ENCODE peak calls at places on chromosome 3, in six cellular contexts. M, R, X, P, Y and N are unnamed samples. For H3K79me2, the result is how much of the 10 kb centered on the place peaks cover.

GRCh38 chr3:161339517-161340500 is 31.5 kb downstream of the SPTSSB start:
- DNase-seq in R (no peak), M (no peak), X (peak), Y (no peak), P (peak), N (no peak)

GRCh38 chr3:22474706-22475470 is 723.9 kb upstream of the ZNF385D start:
- DNase-seq in P (no peak), R (no peak), Y (no peak), M (no peak), X (peak), N (peak)

GRCh38 chr3:63047068-63047467 is 171.9 kb upstream of the CADPS start:
- DNase-seq in M (peak), P (no peak), X (peak), R (peak), Y (no peak), N (no peak)

GRCh38 chr3:138463724-138464489 is 29.5 kb downstream of the ESYT3 start:
- DNase-seq in M (no peak), P (no peak), Y (no peak), X (no peak), R (no peak), N (no peak)

GRCh38 chr3:52527732-52528595 is 5.7 kb downstream of the NT5DC2 start:
- DNase-seq in Y (no peak), X (no peak), P (no peak), M (no peak), R (no peak), N (no peak)

GRCh38 chr3:94185753-94186152 is 122.9 kb downstream of the NSUN3 start:
- DNase-seq in P (no peak), R (no peak), Y (no peak), X (peak), M (no peak), N (peak)

GRCh38 chr3:116770815-116771450 is 61.4 kb downstream of the TUSC7 start:
- DNase-seq in R (peak), Y (peak), M (peak), X (peak), P (peak), N (peak)

GRCh38 chr3:172277151-172277652 is 171.1 kb downstream of the GHSR start:
- DNase-seq in M (no peak), R (no peak), P (no peak), X (no peak), Y (no peak), N (no peak)

GRCh38 chr3:16665282-16665741 is 60.1 kb upstream of the DAZL start:
- DNase-seq in R (no peak), M (peak), P (no peak), Y (peak), X (no peak), N (peak)

GRCh38 chr3:87634426-87634825 is 358.0 kb upstream of the POU1F1 start:
- DNase-seq in X (no peak), Y (no peak), P (no peak), R (no peak), M (no peak), N (no peak)

GRCh38 chr3:61682671-61683408 is 121.5 kb downstream of the PTPRG start:
- DNase-seq in P (no peak), Y (peak), M (peak), X (no peak), R (no peak), N (no peak)

GRCh38 chr3:160869825-160870224 is 113.8 kb downstream of the PPM1L start:
- DNase-seq in R (no peak), X (no peak), P (no peak), Y (no peak), M (no peak), N (peak)

GRCh38 chr3:98329392-98330124 is 24.1 kb upstream of the OR5K4 start:
- DNase-seq in P (peak), Y (peak), R (peak), M (peak), X (peak), N (peak)

GRCh38 chr3:125967156-125967555 is 1.8 kb upstream of the ROPN1B start:
- DNase-seq in R (no peak), Y (no peak), P (no peak), X (no peak), M (no peak), N (peak)

GRCh38 chr3:77345009-77345408 is 305.1 kb downstream of the ROBO2 start:
- DNase-seq in R (no peak), M (no peak), Y (no peak), P (no peak), X (no peak), N (no peak)

GRCh38 chr3:194272221-194272620 is 78.9 kb downstream of the CPN2 start:
- DNase-seq in X (no peak), Y (no peak), P (no peak), R (no peak), M (no peak), N (no peak)

GRCh38 chr3:149023951-149024350 is 32.6 kb downstream of the GYG1 start:
- DNase-seq in M (no peak), R (peak), P (no peak), Y (no peak), X (no peak), N (peak)

GRCh38 chr3:42926310-42926709 is 20.4 kb downstream of the ZNF662 start:
- DNase-seq in M (no peak), X (no peak), R (no peak), Y (no peak), P (no peak), N (no peak)

GRCh38 chr3:115245437-115245836 is 98.3 kb upstream of the ZBTB20 start:
- DNase-seq in P (no peak), M (no peak), X (peak), R (no peak), Y (peak), N (peak)

GRCh38 chr3:185527364-185527763 is 25.0 kb downstream of the LIPH start:
- DNase-seq in R (no peak), Y (peak), X (no peak), M (no peak), P (peak), N (peak)

GRCh38 chr3:64741344-64741743 is 53.5 kb upstream of the ADAMTS9 start:
- DNase-seq in M (no peak), R (no peak), P (no peak), X (peak), Y (no peak), N (no peak)

GRCh38 chr3:46706771-46707582 is 5.8 kb downstream of the TMIE start:
- DNase-seq in X (no peak), P (no peak), M (no peak), Y (no peak), R (no peak), N (no peak)

GRCh38 chr3:46707601-46708011 is 6.4 kb downstream of the TMIE start:
- DNase-seq in X (no peak), R (no peak), P (no peak), Y (no peak), M (no peak), N (no peak)

GRCh38 chr3:46708401-46709146 is 7.4 kb downstream of the TMIE start:
- DNase-seq in X (no peak), R (no peak), P (no peak), M (no peak), Y (no peak), N (no peak)

GRCh38 chr3:46705022-46705530 is 3.9 kb downstream of the TMIE start:
- DNase-seq in X (peak), Y (no peak), M (peak), P (peak), R (peak), N (peak)

GRCh38 chr3:46705751-46706572 is 4.8 kb downstream of the TMIE start:
- DNase-seq in M (peak), P (no peak), X (peak), R (no peak), Y (no peak), N (peak)
- H3K79me2 ChIP-seq in M (under half), P (under half), X (under half), R (under half), Y (under half), N (under half)

GRCh38 chr3:31748281-31749245 is 215.8 kb downstream of the STT3B start:
- DNase-seq in R (no peak), Y (no peak), X (no peak), M (no peak), P (no peak), N (no peak)

GRCh38 chr3:31743690-31744089 is 211.0 kb downstream of the STT3B start:
- DNase-seq in M (no peak), X (peak), P (no peak), Y (no peak), R (no peak), N (no peak)

GRCh38 chr3:31753050-31753425 is 220.3 kb downstream of the STT3B start:
- DNase-seq in M (no peak), X (no peak), R (no peak), P (no peak), Y (no peak), N (no peak)

GRCh38 chr3:31752305-31753049 is 219.8 kb downstream of the STT3B start:
- DNase-seq in X (no peak), P (no peak), M (no peak), Y (no peak), R (no peak), N (no peak)

DNA sequence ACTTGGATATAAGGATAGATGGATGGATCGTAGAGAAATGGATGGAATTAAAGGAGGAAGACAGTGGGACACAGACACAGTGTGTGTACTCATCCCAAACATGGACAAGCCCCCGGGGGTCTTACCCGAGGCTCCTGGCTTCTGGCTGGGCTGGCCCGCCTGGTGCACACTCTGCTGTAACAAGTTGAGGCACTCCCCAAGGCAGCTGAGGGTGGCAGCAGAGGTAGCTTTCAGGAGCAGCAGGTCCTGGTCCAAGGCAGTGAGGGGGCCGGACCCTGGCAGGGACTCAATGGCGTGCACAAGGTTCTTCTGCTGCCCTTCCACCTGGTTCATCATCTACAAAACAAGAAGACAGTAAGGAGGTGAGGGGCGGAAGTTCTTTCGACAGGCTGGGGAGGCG is 215.1 kb downstream of the STT3B start:
- DNase-seq in M (no peak), X (no peak), R (no peak), Y (no peak), P (no peak), N (no peak)
- H3K79me2 ChIP-seq in M (under half), X (under half), R (under half), Y (under half), P (under half), N (under half)

DNA sequence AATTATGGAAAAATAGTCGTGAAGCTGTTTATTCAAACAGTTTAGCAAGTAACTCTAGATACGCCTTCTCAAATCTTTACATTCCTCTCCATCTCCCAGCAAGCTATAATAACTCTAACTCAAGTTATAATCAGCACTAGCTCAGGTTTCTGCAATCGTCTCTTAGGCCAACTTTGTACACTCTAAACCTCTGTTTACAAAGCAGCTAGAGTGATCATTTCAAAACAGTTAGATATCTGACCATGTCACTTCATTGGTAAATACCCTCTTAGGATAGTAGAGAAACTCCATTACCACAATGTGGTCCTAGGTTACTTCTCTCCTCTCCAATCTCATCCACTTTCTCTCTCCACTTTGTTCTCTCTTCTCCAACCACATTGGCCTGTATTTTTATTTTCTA is 31.2 kb downstream of the PLOD2 start:
- DNase-seq in P (no peak), Y (no peak), X (no peak), R (no peak), M (no peak), N (no peak)
- H3K79me2 ChIP-seq in P (half or more), Y (under half), X (half or more), R (under half), M (under half), N (half or more)

DNA sequence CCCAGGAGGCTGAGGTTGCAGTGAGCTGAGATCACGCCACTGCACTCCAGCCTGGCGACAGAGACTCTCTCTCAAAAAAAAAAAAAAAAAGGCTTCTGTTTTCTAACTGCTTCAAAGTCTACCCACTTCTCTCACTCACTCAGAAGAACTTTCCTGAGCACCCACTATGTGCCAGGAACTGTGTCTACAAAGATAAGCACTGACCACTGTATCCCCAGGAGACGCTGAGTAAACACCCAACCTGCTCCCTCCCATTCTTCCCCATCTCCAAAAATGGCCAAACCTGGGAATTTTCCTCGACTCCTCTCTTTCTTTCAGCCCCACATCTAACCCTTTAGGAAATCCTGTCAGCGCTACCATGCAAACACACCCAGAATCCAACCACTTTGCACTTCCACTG is 12.5 kb downstream of the RUVBL1 start:
- DNase-seq in Y (no peak), R (no peak), P (no peak), X (no peak), M (no peak), N (no peak)
- H3K79me2 ChIP-seq in Y (half or more), R (under half), P (under half), X (under half), M (under half), N (under half)

DNA sequence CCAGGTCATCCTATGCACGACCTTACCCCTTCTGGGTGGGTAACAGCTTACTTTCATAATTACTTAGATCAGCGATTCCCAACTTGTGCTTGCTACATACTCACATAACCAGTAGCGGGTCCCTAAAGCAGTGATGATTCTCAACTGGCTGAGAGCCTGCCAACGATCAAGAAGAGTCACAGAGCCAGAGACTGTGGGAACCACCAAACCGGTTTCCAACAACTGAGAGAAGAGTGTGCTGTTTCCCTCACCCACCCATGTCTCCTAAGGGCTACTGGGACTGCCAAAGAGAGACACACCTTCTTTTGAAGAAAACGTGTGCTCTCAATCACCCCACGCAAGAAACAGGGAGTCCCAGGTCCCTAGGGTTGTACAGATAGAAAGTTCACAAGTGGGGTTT is 12.0 kb upstream of the XXYLT1 start:
- DNase-seq in X (no peak), R (no peak), Y (no peak), P (no peak), M (no peak), N (no peak)
- H3K79me2 ChIP-seq in X (under half), R (under half), Y (under half), P (under half), M (under half), N (under half)

GRCh38 chr3:171267089-171267488 is 193.1 kb downstream of the TNIK start:
- DNase-seq in M (no peak), P (no peak), Y (no peak), R (no peak), X (no peak), N (no peak)
- H3K79me2 ChIP-seq in M (under half), P (under half), Y (under half), R (under half), X (under half), N (under half)

GRCh38 chr3:123080864-123081562 is 14.2 kb downstream of the PDIA5 start:
- DNase-seq in Y (no peak), M (peak), X (no peak), P (no peak), R (no peak), N (no peak)

GRCh38 chr3:123083446-123084124 is 16.8 kb downstream of the PDIA5 start:
- DNase-seq in X (peak), Y (no peak), M (no peak), R (no peak), P (no peak), N (no peak)

GRCh38 chr3:123082370-123083065 is 15.7 kb downstream of the PDIA5 start:
- DNase-seq in M (no peak), R (no peak), P (no peak), X (no peak), Y (no peak), N (no peak)

GRCh38 chr3:123084192-123084591 is 17.4 kb downstream of the PDIA5 start:
- DNase-seq in P (peak), Y (no peak), R (no peak), M (no peak), X (no peak), N (no peak)

GRCh38 chr3:123081718-123082369 is 15.0 kb downstream of the PDIA5 start:
- DNase-seq in P (no peak), Y (no peak), M (peak), R (no peak), X (no peak), N (no peak)
- H3K79me2 ChIP-seq in P (half or more), Y (half or more), M (half or more), R (under half), X (half or more), N (half or more)

DNA sequence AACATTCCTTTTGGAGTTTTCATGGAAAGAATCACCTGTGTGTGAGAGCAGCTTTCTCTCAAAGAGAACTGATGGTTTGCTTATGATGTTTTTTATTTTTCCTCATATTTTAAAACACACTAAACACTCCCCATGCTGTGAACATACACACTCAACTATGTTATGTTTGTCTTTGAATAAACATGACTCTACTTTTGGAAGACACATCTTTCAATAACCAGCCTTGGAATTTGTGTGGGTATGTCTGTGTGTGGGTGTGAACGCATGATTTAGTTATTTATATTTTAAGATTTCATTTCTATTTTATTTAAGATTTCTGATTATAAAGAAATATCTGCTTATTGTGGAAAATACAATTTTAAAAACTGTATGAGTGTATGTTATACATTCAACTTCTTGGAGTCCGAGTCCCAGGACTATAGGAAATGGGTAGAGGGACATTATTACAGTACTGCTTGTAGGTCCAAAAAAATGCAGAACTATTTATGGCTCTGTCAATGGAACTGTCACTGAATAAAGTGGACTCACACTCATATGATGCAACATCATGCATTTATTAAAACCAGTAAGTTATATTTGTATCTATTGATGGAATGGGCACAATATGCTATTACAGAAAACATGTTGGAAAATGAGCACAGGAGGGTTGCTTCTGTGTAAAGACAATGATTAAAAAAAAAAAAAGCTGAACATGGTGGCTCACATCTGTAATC is 43.5 kb downstream of the PDZRN3 start:
- DNase-seq in Y (no peak), R (no peak), X (no peak), P (no peak), M (no peak), N (no peak)
- H3K79me2 ChIP-seq in Y (under half), R (under half), X (under half), P (under half), M (under half), N (under half)

GRCh38 chr3:113552851-113553250 is 20.5 kb downstream of the SIDT1 start:
- DNase-seq in X (no peak), R (peak), P (no peak), M (peak), Y (no peak), N (peak)
- H3K79me2 ChIP-seq in X (under half), R (under half), P (under half), M (under half), Y (under half), N (under half)

DNA sequence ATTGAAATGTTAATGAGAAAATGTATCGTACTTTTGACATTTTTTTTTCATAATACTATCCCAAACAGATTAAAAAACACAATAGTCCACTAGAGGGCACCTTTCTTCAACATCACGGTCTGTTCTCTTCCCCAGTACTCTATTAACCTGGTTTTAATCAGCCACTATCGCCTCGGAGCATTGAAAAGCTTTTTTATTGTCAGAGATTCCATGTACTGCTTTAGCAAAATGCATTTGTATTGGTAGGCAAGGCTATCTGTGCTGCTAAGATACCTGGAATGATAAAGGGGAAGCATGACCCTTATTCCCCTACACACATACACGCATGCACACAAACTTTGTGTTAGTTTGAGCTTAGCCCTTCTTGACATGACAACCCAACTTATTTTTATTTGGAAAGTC is 160.1 kb upstream of the IL12A start:
- DNase-seq in R (peak), X (no peak), Y (peak), P (peak), M (peak), N (peak)
- H3K79me2 ChIP-seq in R (under half), X (half or more), Y (under half), P (under half), M (under half), N (half or more)